ENCODE peak calls at places on chromosomes 12 and 14, in four cellular contexts. H is prostate gland, J is H1, A is Peyer's patch. G is an unnamed sample. For H3K27me3, the result is how much of the 10 kb centered on the place peaks cover.

GRCh38 chr12:112340983-112341840 is 41.0 kb downstream of the HECTD4 start:
- DNase-seq in A (no peak), H (no peak), J (no peak), G (no peak)

GRCh38 chr12:96578526-96579125 is 89.2 kb downstream of the CFAP54 start:
- DNase-seq in H (peak), J (no peak), A (no peak), G (no peak)

GRCh38 chr14:93861846-93862641 is 65.1 kb upstream of the FAM181A start:
- DNase-seq in A (no peak), H (no peak), J (no peak), G (no peak)

GRCh38 chr12:37666069-37666781 is 650.3 kb upstream of the ALG10B start:
- DNase-seq in J (no peak), H (no peak), A (no peak), G (no peak)

GRCh38 chr12:43969882-43970281 is 134.0 kb downstream of the TMEM117 start:
- DNase-seq in A (peak), J (no peak), H (no peak), G (no peak)

GRCh38 chr14:43789458-43789857 is 717.6 kb downstream of the FSCB start:
- DNase-seq in A (no peak), J (no peak), H (no peak), G (no peak)

GRCh38 chr12:97160277-97160676 is 253.2 kb downstream of the NEDD1 start:
- DNase-seq in J (no peak), A (no peak), H (no peak), G (no peak)

GRCh38 chr12:13250416-13250815 is 53.9 kb downstream of the EMP1 start:
- DNase-seq in J (no peak), H (no peak), A (no peak), G (no peak)

GRCh38 chr14:81591266-81591665 is 57.6 kb upstream of the SEL1L start:
- DNase-seq in A (no peak), H (no peak), J (no peak), G (no peak)

GRCh38 chr12:2395352-2395977 is 342.7 kb downstream of the CACNA1C start:
- DNase-seq in A (peak), H (no peak), J (peak), G (no peak)

GRCh38 chr12:89179983-89180382 is 172.3 kb downstream of the DUSP6 start:
- DNase-seq in H (peak), A (no peak), J (no peak), G (peak)

GRCh38 chr12:91778938-91779400 is 366.7 kb downstream of the BTG1 start:
- DNase-seq in J (no peak), A (peak), H (peak), G (no peak)

GRCh38 chr12:123126294-123127144 is 24.4 kb downstream of the PITPNM2 start:
- DNase-seq in A (peak), J (no peak), H (no peak), G (no peak)

GRCh38 chr14:36724162-36724561 is 62.5 kb downstream of the PAX9 start:
- DNase-seq in J (no peak), H (no peak), A (no peak), G (no peak)

GRCh38 chr14:32077081-32078029 is at the start of gene ARHGAP5:
- DNase-seq in J (peak), A (peak), H (no peak), G (peak)

GRCh38 chr14:21525995-21526671 is at the start of gene SALL2:
- DNase-seq in H (peak), A (peak), J (peak), G (peak)

GRCh38 chr12:21881950-21882349 is 59.3 kb downstream of the ABCC9 start:
- DNase-seq in A (no peak), H (no peak), J (no peak), G (no peak)

GRCh38 chr14:95068091-95068490 is 89.2 kb downstream of the DICER1 start:
- DNase-seq in J (no peak), H (no peak), A (no peak), G (no peak)

GRCh38 chr14:24664366-24664765 is 30.4 kb upstream of the GZMB start:
- DNase-seq in H (no peak), A (no peak), J (no peak), G (no peak)

GRCh38 chr12:74280156-74280655 is 257.4 kb upstream of the ATXN7L3B start:
- DNase-seq in A (no peak), J (no peak), H (no peak), G (no peak)

GRCh38 chr12:25653487-25654175 is 100.5 kb upstream of the LMNTD1 start:
- DNase-seq in A (no peak), J (no peak), H (peak), G (no peak)

GRCh38 chr12:117060236-117060926 is 38.8 kb downstream of the TESC start:
- DNase-seq in J (no peak), H (no peak), A (no peak), G (no peak)

GRCh38 chr12:124916370-124917134 is 2.1 kb upstream of the UBC start:
- DNase-seq in A (peak), J (no peak), H (peak), G (peak)

GRCh38 chr12:13504074-13504473 is 307.5 kb downstream of the EMP1 start:
- DNase-seq in H (no peak), J (no peak), A (no peak), G (no peak)

GRCh38 chr12:52860102-52860838 is 11.5 kb upstream of the KRT78 start:
- DNase-seq in A (peak), H (no peak), J (no peak), G (no peak)

GRCh38 chr12:31589582-31589895 is 1.4 kb downstream of the DENND5B start:
- DNase-seq in J (no peak), A (no peak), H (no peak), G (no peak)

GRCh38 chr14:96863986-96864330 is 66.8 kb downstream of the VRK1 start:
- DNase-seq in A (no peak), J (no peak), H (no peak), G (no peak)

GRCh38 chr14:55153951-55154350 is 24.9 kb downstream of the LGALS3 start:
- DNase-seq in H (no peak), A (no peak), J (no peak), G (no peak)

GRCh38 chr14:92850492-92850891 is 56.4 kb downstream of the GOLGA5 start:
- DNase-seq in J (no peak), H (no peak), A (no peak), G (no peak)

GRCh38 chr14:36508418-36509051 is 11.5 kb downstream of the NKX2-1 start:
- DNase-seq in H (no peak), J (peak), A (no peak), G (no peak)

GRCh38 chr12:62683724-62684501 is 217.3 kb downstream of the MON2 start:
- DNase-seq in A (peak), J (no peak), H (no peak), G (peak)

GRCh38 chr14:67733609-67734008 is 31.9 kb downstream of the RDH12 start:
- DNase-seq in J (no peak), A (no peak), H (no peak), G (no peak)

GRCh38 chr12:45726594-45727300 is 2.8 kb upstream of the ARID2 start:
- DNase-seq in A (peak), J (peak), H (peak), G (peak)

GRCh38 chr12:57610553-57611115 is 601 bp upstream of the ARHGEF25 start:
- DNase-seq in H (no peak), J (peak), A (no peak), G (no peak)
- H3K27me3 ChIP-seq in H (under half), J (under half), A (under half), G (under half)

GRCh38 chr12:106245767-106246166 is 2.1 kb downstream of the CKAP4 start:
- DNase-seq in A (peak), J (no peak), H (peak), G (peak)
- H3K4me3 ChIP-seq in A (no peak), J (no peak), H (peak), G (peak)

GRCh38 chr12:6326316-6326959 is 15.4 kb downstream of the TNFRSF1A start:
- DNase-seq in J (peak), A (no peak), H (no peak), G (peak)
- TF ChIP-seq POLR2A in J (no peak), A (no peak), H (no peak), G (no peak)

GRCh38 chr12:132583311-132583710 is 27.1 kb downstream of the LRCOL1 start:
- DNase-seq in J (no peak), H (no peak), A (no peak), G (no peak)

GRCh38 chr12:132582058-132582420 is 28.3 kb downstream of the LRCOL1 start:
- DNase-seq in H (no peak), J (peak), A (no peak), G (no peak)

GRCh38 chr12:132581348-132582057 is 28.9 kb downstream of the LRCOL1 start:
- DNase-seq in J (no peak), H (no peak), A (no peak), G (no peak)

GRCh38 chr12:132583736-132584135 is 26.6 kb downstream of the LRCOL1 start:
- DNase-seq in J (peak), A (no peak), H (no peak), G (no peak)

DNA sequence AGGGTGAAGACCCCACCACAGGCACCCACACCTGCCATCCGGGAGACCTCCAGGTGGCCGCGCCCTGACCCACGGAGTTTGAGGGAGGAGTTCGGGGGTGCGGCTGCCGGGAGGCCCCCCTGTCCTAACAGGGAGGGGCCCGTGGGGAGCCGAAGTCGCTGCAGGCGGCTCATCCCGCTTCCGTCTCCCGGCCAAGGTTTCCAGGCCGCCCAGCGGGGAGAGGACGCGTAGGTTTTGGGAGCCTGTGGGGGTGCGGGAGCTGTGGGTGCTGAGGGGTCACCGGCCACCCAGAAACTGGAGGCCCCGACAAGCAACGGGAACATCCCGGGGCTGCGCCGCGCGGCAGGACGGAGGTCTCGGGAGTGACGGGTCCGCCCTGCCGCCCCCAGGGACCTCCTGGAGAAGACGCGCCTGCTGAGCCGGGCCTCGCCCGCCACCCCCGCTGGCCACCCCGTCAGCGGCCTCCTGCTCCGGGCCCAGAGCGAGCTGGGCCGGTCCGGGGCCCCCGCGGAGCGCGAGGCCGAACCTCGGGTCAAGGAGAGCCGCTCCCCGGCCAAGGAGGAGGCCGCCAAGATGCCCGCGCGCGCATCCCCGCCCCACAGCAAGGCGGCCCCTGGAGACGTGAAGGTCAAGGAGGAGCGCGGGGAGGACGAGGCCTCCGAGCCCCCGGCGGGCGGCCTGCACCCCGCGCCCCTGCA is 27.7 kb downstream of the LRCOL1 start:
- DNase-seq in A (no peak), J (no peak), H (no peak), G (no peak)
- H3K27me3 ChIP-seq in A (under half), J (under half), H (under half), G (under half)

GRCh38 chr12:55929306-55929791 is 1.6 kb upstream of the DGKA start:
- DNase-seq in A (peak), J (no peak), H (no peak), G (no peak)
- H3K4me3 ChIP-seq in A (no peak), J (no peak), H (no peak), G (peak)